ENCODE peak calls at places on chromosomes 5 and 9, in eight cellular contexts. T is PC-3, Q is HCT116, K is SK-N-SH, S is OCI-LY7, L is neural progenitor cell, P is MM.1S, H is GM23338. B is an unnamed sample.

GRCh38 chr5:133475986-133476385 is 136.4 kb downstream of the FSTL4 start:
- DNase-seq in K (no peak), Q (no peak), T (no peak), S (no peak), P (no peak), H (no peak), L (no peak), B (no peak)

GRCh38 chr9:91001146-91001611 is 199.6 kb downstream of the SYK start:
- DNase-seq in T (peak), S (no peak), Q (peak), K (peak), H (no peak), L (no peak), P (peak), B (no peak)

GRCh38 chr5:5025774-5026406 is 114.2 kb upstream of the ADAMTS16 start:
- DNase-seq in Q (no peak), H (peak), S (peak), T (peak), L (no peak), K (peak), P (peak), B (no peak)

GRCh38 chr9:116027511-116027910 is 126.1 kb upstream of the PAPPA start:
- DNase-seq in L (no peak), Q (no peak), K (no peak), P (no peak), T (peak), S (no peak), H (no peak), B (no peak)

GRCh38 chr9:100884518-100884917 is 144.0 kb upstream of the PLPPR1 start:
- DNase-seq in H (peak), Q (no peak), K (no peak), L (peak), T (no peak), P (no peak), S (no peak), B (peak)

GRCh38 chr5:72467421-72467820 is 39.8 kb downstream of the ZNF366 start:
- DNase-seq in T (peak), K (no peak), H (no peak), S (no peak), Q (no peak), P (no peak), L (no peak), B (no peak)

GRCh38 chr9:109912082-109912581 is 132.1 kb downstream of the PALM2AKAP2 start:
- DNase-seq in H (no peak), Q (no peak), K (no peak), L (no peak), S (no peak), P (no peak), T (peak), B (no peak)

GRCh38 chr5:76867827-76868693 is 18.2 kb downstream of the S100Z start:
- DNase-seq in H (peak), K (peak), T (peak), P (peak), S (peak), L (peak), Q (peak), B (peak)

GRCh38 chr5:74212336-74212735 is 428.2 kb downstream of the ENC1 start:
- DNase-seq in S (peak), Q (peak), K (no peak), T (peak), L (peak), P (peak), H (peak), B (no peak)

GRCh38 chr5:125311743-125312142 is 565.3 kb upstream of the ZNF608 start:
- DNase-seq in S (no peak), L (no peak), H (no peak), P (no peak), Q (no peak), T (peak), K (no peak), B (no peak)

GRCh38 chr5:133754575-133755169 is 142.3 kb upstream of the FSTL4 start:
- DNase-seq in K (no peak), H (peak), P (peak), L (peak), S (peak), Q (peak), T (peak), B (peak)

GRCh38 chr5:142654578-142655042 is 31.3 kb downstream of the FGF1 start:
- DNase-seq in H (peak), L (no peak), P (no peak), Q (no peak), T (peak), S (no peak), K (no peak), B (no peak)

GRCh38 chr5:66151030-66151429 is 6.9 kb downstream of the SREK1 start:
- DNase-seq in P (no peak), T (no peak), S (no peak), H (no peak), Q (no peak), K (no peak), L (no peak), B (no peak)

GRCh38 chr9:114611516-114612271 is 603 bp downstream of the TMEM268 start:
- DNase-seq in H (peak), K (no peak), T (peak), S (peak), Q (no peak), L (no peak), P (peak), B (peak)

GRCh38 chr9:133458643-133459312 is 1.0 kb upstream of the CACFD1 start:
- DNase-seq in P (no peak), H (no peak), Q (no peak), S (no peak), L (peak), K (peak), T (no peak), B (no peak)

DNA sequence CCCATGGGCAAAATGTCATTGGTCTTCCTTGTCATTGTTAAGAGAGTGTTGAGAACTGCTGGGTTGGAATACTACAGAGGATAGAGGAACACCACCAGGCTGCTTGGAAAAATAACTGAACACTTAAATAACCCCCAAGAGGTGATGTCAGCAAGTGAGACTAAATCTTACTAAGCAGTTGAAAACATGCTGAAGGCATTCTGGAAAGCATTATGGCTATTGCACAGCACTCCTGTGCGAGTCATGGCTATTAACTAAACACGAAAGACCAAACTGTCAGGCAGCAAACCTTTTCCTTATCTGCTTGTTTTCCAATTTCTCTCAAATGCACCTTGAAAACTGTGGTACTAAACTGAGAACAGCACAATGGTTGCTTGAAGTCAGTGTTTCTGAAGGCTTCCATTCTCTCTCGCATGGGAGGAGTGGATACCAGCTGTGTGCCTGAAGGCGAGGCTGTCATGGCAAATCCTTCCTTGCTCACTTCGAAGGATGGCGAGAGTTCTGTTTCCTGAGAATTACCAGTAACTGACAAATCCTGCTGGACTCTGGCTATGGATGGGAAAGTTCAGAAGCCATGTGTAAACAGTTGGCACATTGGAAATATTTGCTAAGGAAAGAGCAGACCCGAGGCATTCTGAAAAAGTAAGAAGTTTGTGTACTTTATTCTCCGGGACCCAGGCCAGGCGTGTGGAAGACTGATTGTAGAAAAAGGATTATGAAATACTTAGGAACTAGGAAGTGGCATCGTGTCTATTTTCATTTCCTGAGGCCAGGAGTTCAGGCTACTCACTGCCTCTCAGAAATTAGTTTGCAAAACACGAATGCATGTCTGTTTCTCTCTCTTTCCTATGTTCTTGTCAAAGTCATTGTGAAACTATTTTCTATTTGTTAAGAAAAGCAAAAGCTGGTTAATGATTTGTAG is 182.1 kb downstream of the DMRT2 start:
- DNase-seq in H (no peak), S (no peak), Q (no peak), T (peak), L (no peak), P (no peak), K (no peak), B (no peak)
- TF ChIP-seq EZH2phosphoT487 in H (no peak), S (no peak), Q (no peak), T (no peak), L (no peak), P (no peak), K (no peak), B (no peak)

GRCh38 chr9:83219154-83219923 is 156.4 kb upstream of the RASEF start:
- DNase-seq in T (peak), K (peak), L (peak), H (peak), S (no peak), Q (peak), P (peak), B (peak)

GRCh38 chr9:83218411-83219090 is 155.6 kb upstream of the RASEF start:
- DNase-seq in K (no peak), S (no peak), H (no peak), P (no peak), T (no peak), Q (no peak), L (no peak), B (no peak)

GRCh38 chr9:83220737-83221136 is 157.8 kb upstream of the RASEF start:
- DNase-seq in S (no peak), L (no peak), P (no peak), T (peak), H (no peak), K (no peak), Q (no peak), B (peak)

GRCh38 chr9:83219924-83220438 is 157.0 kb upstream of the RASEF start:
- DNase-seq in H (peak), L (no peak), Q (no peak), P (no peak), T (no peak), K (no peak), S (no peak), B (peak)
- TF ChIP-seq CTCF in H (no peak), L (no peak), Q (no peak), P (no peak), T (no peak), K (no peak), S (no peak), B (no peak)

GRCh38 chr9:131771646-131772045 is 31.8 kb upstream of the RAPGEF1 start:
- DNase-seq in Q (no peak), S (no peak), H (no peak), L (no peak), K (no peak), T (no peak), P (no peak), B (no peak)
- TF ChIP-seq EZH2phosphoT487 in Q (no peak), S (no peak), H (no peak), L (no peak), K (no peak), T (no peak), P (no peak), B (no peak)

DNA sequence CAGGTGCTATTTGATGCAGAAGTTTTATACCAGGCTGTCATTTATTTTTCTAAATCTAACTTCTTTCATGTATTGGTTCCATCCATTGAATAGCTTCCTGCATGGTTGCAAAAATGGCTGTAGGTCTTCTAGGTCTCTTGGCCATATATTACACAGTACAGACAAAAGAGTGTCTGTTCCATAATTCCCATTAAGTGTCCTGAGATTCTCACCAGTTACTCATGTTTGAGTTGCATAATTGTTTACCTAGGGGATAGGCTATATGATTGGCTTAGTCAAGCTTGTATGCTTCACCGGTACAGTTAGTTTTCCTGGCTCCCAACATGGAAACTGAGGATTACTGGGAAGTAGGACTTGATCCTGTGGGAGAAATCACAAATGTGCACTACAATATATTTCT is 399.4 kb upstream of the NUDT12 start:
- DNase-seq in S (no peak), H (no peak), Q (no peak), T (peak), K (no peak), L (no peak), P (no peak), B (no peak)
- TF ChIP-seq CTCF in S (no peak), H (no peak), Q (no peak), T (no peak), K (no peak), L (no peak), P (no peak), B (no peak)

DNA sequence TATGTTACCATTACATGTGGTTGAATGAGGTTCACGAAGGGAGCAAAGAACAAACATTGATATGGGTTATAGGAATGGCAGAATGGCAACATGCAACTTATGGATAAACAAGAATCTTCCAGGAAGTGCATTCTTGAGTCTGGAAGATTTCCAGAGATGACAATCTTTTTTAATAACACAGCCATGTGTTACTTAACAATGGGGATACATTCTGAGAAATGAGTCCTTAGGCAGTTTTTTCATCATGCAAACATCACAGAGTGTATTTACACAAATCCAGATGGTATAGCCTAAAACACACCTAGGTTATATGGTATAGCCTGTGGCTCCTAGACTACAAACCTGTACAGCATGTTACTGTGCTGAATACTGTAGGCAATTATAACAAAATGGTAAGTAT is 9.1 kb upstream of the SLC28A3 start:
- DNase-seq in L (no peak), P (no peak), T (peak), Q (no peak), K (no peak), H (no peak), S (no peak), B (no peak)
- TF ChIP-seq EZH2phosphoT487 in L (no peak), P (no peak), T (no peak), Q (no peak), K (no peak), H (no peak), S (no peak), B (no peak)

GRCh38 chr5:42995152-42995751 is 44.9 kb downstream of the ANXA2R start:
- DNase-seq in K (no peak), P (no peak), Q (no peak), T (no peak), L (peak), H (no peak), S (no peak), B (no peak)
- TF ChIP-seq CTCF in K (peak), P (peak), Q (no peak), T (no peak), L (no peak), H (no peak), S (peak), B (no peak)

GRCh38 chr5:174246743-174247142 is 201.2 kb downstream of the NSG2 start:
- DNase-seq in L (no peak), Q (no peak), H (no peak), P (no peak), S (no peak), K (no peak), T (no peak), B (no peak)
- TF ChIP-seq EZH2phosphoT487 in L (no peak), Q (no peak), H (no peak), P (no peak), S (no peak), K (no peak), T (no peak), B (no peak)

DNA sequence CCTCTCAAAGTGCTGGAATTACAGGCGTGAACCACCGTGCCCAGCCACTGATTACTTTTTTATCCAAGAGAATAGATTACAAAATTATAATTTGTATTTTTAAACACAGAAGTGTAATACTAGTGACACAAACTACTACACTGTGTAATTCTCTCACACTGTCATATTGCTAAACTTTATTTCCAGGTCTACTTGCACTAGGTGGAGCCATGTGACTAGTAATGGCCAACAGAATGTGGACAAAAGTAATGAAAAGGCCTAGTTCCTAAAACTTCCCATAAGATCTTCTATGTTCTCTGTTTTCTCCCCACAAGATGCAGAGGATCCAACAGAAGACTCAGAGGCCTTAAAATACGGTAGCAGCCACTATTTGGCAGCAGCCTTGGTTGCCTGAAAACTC is 27.3 kb downstream of the NADK2 start:
- DNase-seq in T (peak), Q (no peak), H (peak), S (peak), L (no peak), K (no peak), P (no peak), B (no peak)
- TF ChIP-seq CTCF in T (peak), Q (no peak), H (peak), S (peak), L (peak), K (no peak), P (peak), B (peak)

GRCh38 chr5:179912951-179913350 is 5.3 kb upstream of the TBC1D9B start:
- DNase-seq in S (no peak), L (no peak), Q (no peak), P (no peak), K (no peak), T (no peak), H (no peak), B (no peak)

GRCh38 chr5:179915406-179915935 is 7.8 kb upstream of the TBC1D9B start:
- DNase-seq in H (no peak), K (no peak), L (no peak), T (no peak), S (no peak), P (no peak), Q (no peak), B (no peak)

GRCh38 chr5:179912386-179912785 is 4.7 kb upstream of the TBC1D9B start:
- DNase-seq in S (no peak), Q (no peak), K (no peak), P (no peak), L (no peak), T (no peak), H (no peak), B (no peak)

GRCh38 chr5:179913461-179913860 is 5.8 kb upstream of the TBC1D9B start:
- DNase-seq in P (no peak), L (no peak), H (no peak), Q (no peak), K (no peak), S (no peak), T (no peak), B (no peak)

GRCh38 chr5:179914032-179914755 is 6.5 kb upstream of the TBC1D9B start:
- DNase-seq in S (peak), H (peak), T (peak), K (no peak), P (no peak), Q (no peak), L (no peak), B (no peak)
- TF ChIP-seq EZH2phosphoT487 in S (no peak), H (no peak), T (no peak), K (no peak), P (no peak), Q (no peak), L (no peak), B (no peak)

GRCh38 chr5:141135030-141135717 is at the start of gene PCDHB5:
- DNase-seq in Q (no peak), H (peak), S (no peak), K (no peak), P (no peak), T (no peak), L (peak), B (peak)
- TF ChIP-seq CTCF in Q (no peak), H (peak), S (peak), K (peak), P (peak), T (peak), L (peak), B (peak)